ENCODE peak calls at places on chromosomes 1 and 21, in eight cellular contexts. One of them, this sample, is unnamed.

GRCh38 chr21:38441153-38441552 is 57.1 kb downstream of the ERG start:
- DNase-seq in left lung: no peak
- DNase-seq in epithelial cell of prostate: no peak
- DNase-seq in CD8-positive, alpha-beta memory T cell: no peak
- DNase-seq in hepatocyte: no peak
- DNase-seq in tibial artery: no peak
- DNase-seq in Peyer's patch: no peak
- DNase-seq in thoracic aorta: no peak
- DNase-seq in this sample: no peak

GRCh38 chr1:81702903-81703302 is 97.8 kb upstream of the ADGRL2 start:
- DNase-seq in epithelial cell of prostate: peak
- DNase-seq in CD8-positive, alpha-beta memory T cell: no peak
- DNase-seq in tibial artery: no peak
- DNase-seq in thoracic aorta: no peak
- DNase-seq in left lung: no peak
- DNase-seq in hepatocyte: no peak
- DNase-seq in Peyer's patch: no peak
- DNase-seq in this sample: no peak

GRCh38 chr1:107480548-107480947 is 339.7 kb downstream of the NTNG1 start:
- DNase-seq in Peyer's patch: peak
- DNase-seq in CD8-positive, alpha-beta memory T cell: no peak
- DNase-seq in hepatocyte: no peak
- DNase-seq in tibial artery: no peak
- DNase-seq in left lung: peak
- DNase-seq in epithelial cell of prostate: no peak
- DNase-seq in thoracic aorta: no peak
- DNase-seq in this sample: no peak

GRCh38 chr1:106768501-106768900 is 288.0 kb upstream of the PRMT6 start:
- DNase-seq in CD8-positive, alpha-beta memory T cell: no peak
- DNase-seq in left lung: no peak
- DNase-seq in thoracic aorta: no peak
- DNase-seq in hepatocyte: no peak
- DNase-seq in Peyer's patch: no peak
- DNase-seq in tibial artery: no peak
- DNase-seq in epithelial cell of prostate: no peak
- DNase-seq in this sample: no peak

GRCh38 chr1:103326595-103326994 is 198.9 kb upstream of the RNPC3 start:
- DNase-seq in CD8-positive, alpha-beta memory T cell: no peak
- DNase-seq in left lung: no peak
- DNase-seq in hepatocyte: no peak
- DNase-seq in thoracic aorta: no peak
- DNase-seq in tibial artery: no peak
- DNase-seq in epithelial cell of prostate: no peak
- DNase-seq in Peyer's patch: no peak
- DNase-seq in this sample: no peak

GRCh38 chr1:183070923-183071618 is 47.9 kb downstream of the LAMC1 start:
- DNase-seq in thoracic aorta: no peak
- DNase-seq in CD8-positive, alpha-beta memory T cell: no peak
- DNase-seq in tibial artery: no peak
- DNase-seq in epithelial cell of prostate: no peak
- DNase-seq in left lung: no peak
- DNase-seq in Peyer's patch: no peak
- DNase-seq in hepatocyte: no peak
- DNase-seq in this sample: no peak

GRCh38 chr1:67716800-67717199 is 31.8 kb downstream of the GADD45A start:
- DNase-seq in hepatocyte: no peak
- DNase-seq in left lung: no peak
- DNase-seq in thoracic aorta: no peak
- DNase-seq in epithelial cell of prostate: peak
- DNase-seq in Peyer's patch: no peak
- DNase-seq in CD8-positive, alpha-beta memory T cell: no peak
- DNase-seq in tibial artery: peak
- DNase-seq in this sample: peak

GRCh38 chr1:119419109-119419508 is 4.2 kb downstream of the HSD3B2 start:
- DNase-seq in tibial artery: no peak
- DNase-seq in Peyer's patch: no peak
- DNase-seq in hepatocyte: no peak
- DNase-seq in epithelial cell of prostate: no peak
- DNase-seq in thoracic aorta: no peak
- DNase-seq in left lung: no peak
- DNase-seq in CD8-positive, alpha-beta memory T cell: no peak
- DNase-seq in this sample: no peak

GRCh38 chr1:167627615-167627864 is 2.5 kb upstream of the RCSD1 start:
- DNase-seq in Peyer's patch: no peak
- DNase-seq in left lung: no peak
- DNase-seq in epithelial cell of prostate: no peak
- DNase-seq in CD8-positive, alpha-beta memory T cell: no peak
- DNase-seq in thoracic aorta: no peak
- DNase-seq in tibial artery: no peak
- DNase-seq in hepatocyte: no peak
- DNase-seq in this sample: no peak

GRCh38 chr1:19429611-19430010 is 55.7 kb downstream of the CAPZB start:
- DNase-seq in epithelial cell of prostate: no peak
- DNase-seq in Peyer's patch: no peak
- DNase-seq in hepatocyte: no peak
- DNase-seq in left lung: no peak
- DNase-seq in tibial artery: no peak
- DNase-seq in CD8-positive, alpha-beta memory T cell: no peak
- DNase-seq in thoracic aorta: no peak
- DNase-seq in this sample: no peak

DNA sequence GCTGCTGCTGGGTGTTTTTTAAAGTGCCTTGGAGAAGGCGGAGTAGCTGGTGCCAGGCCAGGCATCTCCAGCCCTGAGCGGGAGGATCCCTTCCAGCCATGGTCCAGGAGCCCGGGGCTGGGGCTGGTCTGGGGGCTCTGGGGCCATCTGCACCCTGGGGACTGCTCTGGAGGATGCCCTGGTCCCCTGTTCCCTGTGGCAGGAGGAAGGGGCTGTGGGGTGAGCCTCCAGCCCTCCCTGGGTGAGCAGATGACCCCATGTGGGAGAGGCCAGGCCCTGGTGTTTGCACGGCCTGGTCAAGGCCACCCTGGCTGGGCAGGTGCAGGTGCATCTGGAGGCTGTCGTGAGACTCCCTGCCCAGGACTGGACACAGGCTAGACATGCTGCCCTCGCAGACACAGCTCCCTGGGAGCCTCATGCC is 56.7 kb downstream of the SLX9 start:
- DNase-seq in epithelial cell of prostate: no peak
- DNase-seq in hepatocyte: no peak
- DNase-seq in CD8-positive, alpha-beta memory T cell: no peak
- DNase-seq in thoracic aorta: no peak
- DNase-seq in tibial artery: peak
- DNase-seq in Peyer's patch: no peak
- DNase-seq in left lung: no peak
- DNase-seq in this sample: no peak
- H3K27ac ChIP-seq in epithelial cell of prostate: no peak
- H3K27ac ChIP-seq in hepatocyte: no peak
- H3K27ac ChIP-seq in CD8-positive, alpha-beta memory T cell: no peak
- H3K27ac ChIP-seq in thoracic aorta: no peak
- H3K27ac ChIP-seq in tibial artery: peak
- H3K27ac ChIP-seq in Peyer's patch: no peak
- H3K27ac ChIP-seq in left lung: no peak
- H3K27ac ChIP-seq in this sample: peak

DNA sequence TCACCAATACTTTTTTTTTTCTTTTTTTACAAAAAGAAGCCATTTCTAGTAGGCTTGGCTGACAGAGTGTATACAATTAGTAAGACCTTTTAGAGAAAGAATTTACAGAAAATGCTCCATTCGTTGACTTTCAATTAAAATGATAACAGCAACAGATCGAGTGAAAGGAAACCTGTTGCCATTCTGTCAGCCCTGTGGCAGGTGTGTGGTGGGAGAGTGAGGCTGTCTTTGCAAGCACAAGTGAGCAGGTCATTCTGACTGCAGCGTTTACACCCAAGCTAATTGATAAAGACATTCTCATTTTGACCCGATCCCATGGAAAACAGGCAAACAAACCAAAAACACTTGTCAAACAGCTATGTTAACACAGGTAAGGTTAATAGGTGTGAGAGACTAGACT is 257.3 kb downstream of the PTBP2 start:
- DNase-seq in tibial artery: no peak
- DNase-seq in thoracic aorta: no peak
- DNase-seq in left lung: no peak
- DNase-seq in Peyer's patch: no peak
- DNase-seq in CD8-positive, alpha-beta memory T cell: no peak
- DNase-seq in hepatocyte: no peak
- DNase-seq in epithelial cell of prostate: no peak
- DNase-seq in this sample: no peak
- H3K27ac ChIP-seq in tibial artery: no peak
- H3K27ac ChIP-seq in thoracic aorta: no peak
- H3K27ac ChIP-seq in left lung: no peak
- H3K27ac ChIP-seq in Peyer's patch: no peak
- H3K27ac ChIP-seq in CD8-positive, alpha-beta memory T cell: no peak
- H3K27ac ChIP-seq in hepatocyte: no peak
- H3K27ac ChIP-seq in epithelial cell of prostate: no peak
- H3K27ac ChIP-seq in this sample: no peak

GRCh38 chr1:204294371-204294770 is 65.4 kb downstream of the PLEKHA6 start:
- DNase-seq in Peyer's patch: no peak
- DNase-seq in left lung: no peak
- DNase-seq in tibial artery: peak
- DNase-seq in hepatocyte: peak
- DNase-seq in CD8-positive, alpha-beta memory T cell: no peak
- DNase-seq in thoracic aorta: no peak
- DNase-seq in epithelial cell of prostate: peak
- DNase-seq in this sample: peak
- H3K27ac ChIP-seq in Peyer's patch: no peak
- H3K27ac ChIP-seq in left lung: peak
- H3K27ac ChIP-seq in tibial artery: peak
- H3K27ac ChIP-seq in hepatocyte: peak
- H3K27ac ChIP-seq in CD8-positive, alpha-beta memory T cell: no peak
- H3K27ac ChIP-seq in thoracic aorta: no peak
- H3K27ac ChIP-seq in epithelial cell of prostate: peak
- H3K27ac ChIP-seq in this sample: peak

GRCh38 chr1:93448292-93448982 is 519 bp downstream of the FNBP1L start:
- DNase-seq in tibial artery: no peak
- DNase-seq in CD8-positive, alpha-beta memory T cell: no peak
- DNase-seq in epithelial cell of prostate: no peak
- DNase-seq in hepatocyte: peak
- DNase-seq in thoracic aorta: no peak
- DNase-seq in Peyer's patch: peak
- DNase-seq in left lung: peak
- DNase-seq in this sample: peak

GRCh38 chr1:93446837-93447451 is 974 bp upstream of the FNBP1L start:
- DNase-seq in hepatocyte: peak
- DNase-seq in thoracic aorta: no peak
- DNase-seq in Peyer's patch: peak
- DNase-seq in tibial artery: no peak
- DNase-seq in left lung: peak
- DNase-seq in epithelial cell of prostate: peak
- DNase-seq in CD8-positive, alpha-beta memory T cell: no peak
- DNase-seq in this sample: no peak

GRCh38 chr1:93448983-93449805 is 1.3 kb downstream of the FNBP1L start:
- DNase-seq in thoracic aorta: no peak
- DNase-seq in left lung: peak
- DNase-seq in epithelial cell of prostate: no peak
- DNase-seq in tibial artery: no peak
- DNase-seq in CD8-positive, alpha-beta memory T cell: no peak
- DNase-seq in Peyer's patch: peak
- DNase-seq in hepatocyte: peak
- DNase-seq in this sample: no peak

GRCh38 chr1:93450331-93450730 is 2.4 kb downstream of the FNBP1L start:
- DNase-seq in hepatocyte: no peak
- DNase-seq in tibial artery: no peak
- DNase-seq in left lung: no peak
- DNase-seq in thoracic aorta: no peak
- DNase-seq in Peyer's patch: no peak
- DNase-seq in epithelial cell of prostate: no peak
- DNase-seq in CD8-positive, alpha-beta memory T cell: no peak
- DNase-seq in this sample: no peak

GRCh38 chr1:93447481-93448291 is at the start of gene FNBP1L:
- DNase-seq in CD8-positive, alpha-beta memory T cell: peak
- DNase-seq in thoracic aorta: no peak
- DNase-seq in hepatocyte: peak
- DNase-seq in left lung: peak
- DNase-seq in tibial artery: no peak
- DNase-seq in epithelial cell of prostate: no peak
- DNase-seq in Peyer's patch: peak
- DNase-seq in this sample: peak
- H3K27ac ChIP-seq in CD8-positive, alpha-beta memory T cell: peak
- H3K27ac ChIP-seq in thoracic aorta: no peak
- H3K27ac ChIP-seq in hepatocyte: peak
- H3K27ac ChIP-seq in left lung: peak
- H3K27ac ChIP-seq in tibial artery: peak
- H3K27ac ChIP-seq in epithelial cell of prostate: peak
- H3K27ac ChIP-seq in Peyer's patch: peak
- H3K27ac ChIP-seq in this sample: peak

GRCh38 chr21:33685613-33686197 is 43.4 kb downstream of the ITSN1 start:
- DNase-seq in tibial artery: no peak
- DNase-seq in epithelial cell of prostate: no peak
- DNase-seq in left lung: no peak
- DNase-seq in Peyer's patch: no peak
- DNase-seq in hepatocyte: no peak
- DNase-seq in thoracic aorta: no peak
- DNase-seq in CD8-positive, alpha-beta memory T cell: no peak
- DNase-seq in this sample: no peak

GRCh38 chr21:33686386-33686785 is 44.1 kb downstream of the ITSN1 start:
- DNase-seq in hepatocyte: no peak
- DNase-seq in epithelial cell of prostate: no peak
- DNase-seq in CD8-positive, alpha-beta memory T cell: no peak
- DNase-seq in tibial artery: no peak
- DNase-seq in thoracic aorta: no peak
- DNase-seq in left lung: no peak
- DNase-seq in Peyer's patch: no peak
- DNase-seq in this sample: no peak

GRCh38 chr21:33682992-33683627 is 40.8 kb downstream of the ITSN1 start:
- DNase-seq in tibial artery: no peak
- DNase-seq in hepatocyte: peak
- DNase-seq in epithelial cell of prostate: peak
- DNase-seq in Peyer's patch: no peak
- DNase-seq in left lung: no peak
- DNase-seq in CD8-positive, alpha-beta memory T cell: no peak
- DNase-seq in thoracic aorta: no peak
- DNase-seq in this sample: no peak

GRCh38 chr21:33684068-33684467 is 41.8 kb downstream of the ITSN1 start:
- DNase-seq in thoracic aorta: no peak
- DNase-seq in tibial artery: no peak
- DNase-seq in CD8-positive, alpha-beta memory T cell: no peak
- DNase-seq in left lung: no peak
- DNase-seq in epithelial cell of prostate: no peak
- DNase-seq in hepatocyte: no peak
- DNase-seq in Peyer's patch: no peak
- DNase-seq in this sample: no peak

GRCh38 chr21:33684923-33685560 is 42.7 kb downstream of the ITSN1 start:
- DNase-seq in thoracic aorta: no peak
- DNase-seq in CD8-positive, alpha-beta memory T cell: no peak
- DNase-seq in hepatocyte: no peak
- DNase-seq in Peyer's patch: no peak
- DNase-seq in left lung: no peak
- DNase-seq in tibial artery: no peak
- DNase-seq in epithelial cell of prostate: no peak
- DNase-seq in this sample: no peak
- H3K27ac ChIP-seq in thoracic aorta: peak
- H3K27ac ChIP-seq in CD8-positive, alpha-beta memory T cell: no peak
- H3K27ac ChIP-seq in hepatocyte: peak
- H3K27ac ChIP-seq in Peyer's patch: no peak
- H3K27ac ChIP-seq in left lung: no peak
- H3K27ac ChIP-seq in tibial artery: peak
- H3K27ac ChIP-seq in epithelial cell of prostate: peak
- H3K27ac ChIP-seq in this sample: no peak

GRCh38 chr1:39407496-39407888 is 83.9 kb upstream of the BMP8A start:
- DNase-seq in thoracic aorta: no peak
- DNase-seq in CD8-positive, alpha-beta memory T cell: no peak
- DNase-seq in hepatocyte: no peak
- DNase-seq in tibial artery: no peak
- DNase-seq in epithelial cell of prostate: no peak
- DNase-seq in left lung: no peak
- DNase-seq in Peyer's patch: no peak
- DNase-seq in this sample: no peak
- H3K27ac ChIP-seq in thoracic aorta: peak
- H3K27ac ChIP-seq in CD8-positive, alpha-beta memory T cell: no peak
- H3K27ac ChIP-seq in hepatocyte: peak
- H3K27ac ChIP-seq in tibial artery: peak
- H3K27ac ChIP-seq in epithelial cell of prostate: peak
- H3K27ac ChIP-seq in left lung: peak
- H3K27ac ChIP-seq in Peyer's patch: no peak
- H3K27ac ChIP-seq in this sample: peak

GRCh38 chr1:109388884-109389637 is 8.7 kb downstream of the SORT1 start:
- DNase-seq in CD8-positive, alpha-beta memory T cell: no peak
- DNase-seq in epithelial cell of prostate: no peak
- DNase-seq in hepatocyte: no peak
- DNase-seq in tibial artery: no peak
- DNase-seq in thoracic aorta: no peak
- DNase-seq in Peyer's patch: no peak
- DNase-seq in left lung: no peak
- DNase-seq in this sample: no peak
- H3K27ac ChIP-seq in CD8-positive, alpha-beta memory T cell: peak
- H3K27ac ChIP-seq in epithelial cell of prostate: no peak
- H3K27ac ChIP-seq in hepatocyte: no peak
- H3K27ac ChIP-seq in tibial artery: peak
- H3K27ac ChIP-seq in thoracic aorta: peak
- H3K27ac ChIP-seq in Peyer's patch: no peak
- H3K27ac ChIP-seq in left lung: peak
- H3K27ac ChIP-seq in this sample: peak

This sample was measured in breast epithelium.